ENCODE peak calls at places on chromosomes 13 and 19, in four cellular contexts. F is right cardiac atrium; G is stimulated activated naive CD8-positive, alpha-beta T cell treated with anti-CD3 and anti-CD28 coated beads, Interleukin-15, Interleukin-2, amounts not matched to agents 100 U/mL and 50 U/mL, for 24 hours; A is naive thymus-derived CD8-positive, alpha-beta T cell. I is an unnamed sample.

GRCh38 chr19:51387924-51388389 is at the start of gene LIM2:
- ATAC-seq in F (no peak), G (peak; percentile 22), A (no peak), I (no peak)

GRCh38 chr13:70188567-70188966 is 80.3 kb upstream of the KLHL1 start:
- ATAC-seq in G (no peak), A (no peak), F (no peak), I (no peak)

GRCh38 chr19:4390017-4390861 is 10.1 kb downstream of the SH3GL1 start:
- ATAC-seq in A (no peak), G (no peak), F (peak; percentile 55), I (no peak)

GRCh38 chr19:38303517-38304351 is at the start of gene C19orf33:
- ATAC-seq in A (no peak), F (peak; percentile 56), G (no peak), I (no peak)

GRCh38 chr13:99304541-99304940 is 2.7 kb downstream of the GPR183 start:
- ATAC-seq in G (no peak), F (no peak), A (no peak), I (no peak)

GRCh38 chr13:50713849-50714248 is 129.6 kb downstream of the DLEU7 start:
- ATAC-seq in A (peak; percentile 80), F (peak; percentile 66), G (peak; percentile 96), I (peak; percentile 92)

GRCh38 chr13:23725922-23726321 is 155.7 kb downstream of the TNFRSF19 start:
- ATAC-seq in A (no peak), F (peak; percentile 53), G (no peak), I (no peak)

GRCh38 chr13:109387438-109387837 is 398.9 kb downstream of the IRS2 start:
- ATAC-seq in F (no peak), A (no peak), G (no peak), I (no peak)

GRCh38 chr19:13097331-13098258 is 5.1 kb downstream of the LYL1 start:
- ATAC-seq in F (peak; percentile 1), G (no peak), A (no peak), I (no peak)

GRCh38 chr13:24234200-24234915 is 73.8 kb downstream of the SPATA13 start:
- ATAC-seq in A (no peak), G (no peak), F (no peak), I (peak; percentile 50)

GRCh38 chr19:16628984-16629691 is 1.1 kb upstream of the MED26 start:
- ATAC-seq in F (no peak), A (peak; percentile 9), G (no peak), I (peak; percentile 5)

GRCh38 chr19:12484011-12484370 is 625 bp downstream of the ZNF709 start:
- ATAC-seq in G (no peak), A (no peak), F (no peak), I (no peak)

GRCh38 chr19:1045247-1045603 is 5.3 kb downstream of the ABCA7 start:
- ATAC-seq in A (peak; percentile 28), G (peak; percentile 77), F (no peak), I (peak; percentile 71)

GRCh38 chr19:15248648-15249559 is 16.7 kb upstream of the EPHX3 start:
- ATAC-seq in A (no peak), F (peak; percentile 68), G (no peak), I (no peak)

GRCh38 chr13:31982540-31982939 is 49.0 kb upstream of the FRY start:
- ATAC-seq in G (no peak), F (peak; percentile 68), A (no peak), I (peak; percentile 49)

GRCh38 chr13:90896022-90896421 is 451.5 kb upstream of the MIR17HG start:
- ATAC-seq in F (no peak), A (no peak), G (no peak), I (no peak)

GRCh38 chr19:58562126-58563033 is 4.0 kb upstream of the UBE2M start:
- ATAC-seq in F (no peak), G (no peak), A (peak; percentile 5), I (peak; percentile 16)